ENCODE peak calls at places on chromosomes 3 and 15, in nine cellular contexts. C is A549, M is GM23248, X is GM23338, J is IMR-90, E is PC-9, L is HCT116, D is Karpas-422, N is hepatocyte. T is an unnamed sample.

GRCh38 chr15:53665930-53666329 is 93.5 kb downstream of the WDR72 start:
- DNase-seq in C (no peak), M (no peak), X (no peak), J (no peak), E (no peak), L (no peak), D (no peak), N (no peak), T (no peak)

GRCh38 chr15:41827290-41827879 is 507 bp upstream of the JMJD7 start:
- DNase-seq in C (no peak), M (no peak), X (peak), J (no peak), E (peak), L (no peak), D (no peak), N (peak), T (no peak)

GRCh38 chr3:170344971-170345370 is 12.5 kb upstream of the SKIL start:
- DNase-seq in C (no peak), M (peak), X (no peak), J (peak), E (no peak), L (no peak), D (no peak), N (no peak), T (no peak)

GRCh38 chr3:42546691-42547213 is 35.0 kb downstream of the SEC22C start:
- DNase-seq in C (no peak), M (no peak), X (no peak), J (no peak), E (no peak), L (no peak), D (no peak), N (no peak), T (no peak)

GRCh38 chr3:74122281-74122680 is 492.2 kb downstream of the CNTN3 start:
- DNase-seq in C (no peak), M (no peak), X (no peak), J (no peak), E (no peak), L (no peak), D (no peak), N (no peak), T (peak)

GRCh38 chr3:148002705-148003205 is 593.6 kb downstream of the ZIC1 start:
- DNase-seq in C (no peak), M (no peak), X (no peak), J (no peak), E (no peak), L (no peak), D (no peak), N (no peak), T (no peak)

GRCh38 chr3:12882336-12883310 is 41.3 kb upstream of the RPL32 start:
- DNase-seq in C (no peak), M (no peak), X (no peak), J (no peak), E (no peak), L (no peak), D (no peak), N (no peak), T (no peak)

GRCh38 chr3:129439381-129439816 is 349 bp downstream of the MBD4 start:
- DNase-seq in C (peak), M (peak), X (peak), J (no peak), E (no peak), L (no peak), D (peak), N (peak), T (peak)

GRCh38 chr3:114384558-114384903 is 90.7 kb downstream of the TIGIT start:
- DNase-seq in C (no peak), M (peak), X (no peak), J (no peak), E (no peak), L (no peak), D (no peak), N (no peak), T (no peak)

GRCh38 chr3:142051351-142051750 is 98.0 kb downstream of the TFDP2 start:
- DNase-seq in C (no peak), M (no peak), X (no peak), J (no peak), E (no peak), L (no peak), D (no peak), N (no peak), T (no peak)

GRCh38 chr3:196979545-196979944 is 10.9 kb upstream of the PIGZ start:
- DNase-seq in C (no peak), M (peak), X (no peak), J (peak), E (no peak), L (no peak), D (no peak), N (peak), T (peak)

GRCh38 chr15:55942332-55942731 is 51.1 kb downstream of the NEDD4 start:
- DNase-seq in C (no peak), M (no peak), X (no peak), J (no peak), E (no peak), L (no peak), D (no peak), N (no peak), T (no peak)

GRCh38 chr15:90000175-90000923 is 775 bp upstream of the ZNF710 start:
- DNase-seq in C (no peak), M (peak), X (peak), J (peak), E (no peak), L (no peak), D (peak), N (peak), T (peak)

GRCh38 chr15:36658321-36658720 is 78.9 kb downstream of the CDIN1 start:
- DNase-seq in C (no peak), M (peak), X (no peak), J (peak), E (no peak), L (no peak), D (no peak), N (no peak), T (no peak)

GRCh38 chr3:46711305-46711704 is 6.4 kb downstream of the PRSS50 start:
- DNase-seq in C (no peak), M (no peak), X (no peak), J (no peak), E (no peak), L (no peak), D (no peak), N (peak), T (no peak)

DNA sequence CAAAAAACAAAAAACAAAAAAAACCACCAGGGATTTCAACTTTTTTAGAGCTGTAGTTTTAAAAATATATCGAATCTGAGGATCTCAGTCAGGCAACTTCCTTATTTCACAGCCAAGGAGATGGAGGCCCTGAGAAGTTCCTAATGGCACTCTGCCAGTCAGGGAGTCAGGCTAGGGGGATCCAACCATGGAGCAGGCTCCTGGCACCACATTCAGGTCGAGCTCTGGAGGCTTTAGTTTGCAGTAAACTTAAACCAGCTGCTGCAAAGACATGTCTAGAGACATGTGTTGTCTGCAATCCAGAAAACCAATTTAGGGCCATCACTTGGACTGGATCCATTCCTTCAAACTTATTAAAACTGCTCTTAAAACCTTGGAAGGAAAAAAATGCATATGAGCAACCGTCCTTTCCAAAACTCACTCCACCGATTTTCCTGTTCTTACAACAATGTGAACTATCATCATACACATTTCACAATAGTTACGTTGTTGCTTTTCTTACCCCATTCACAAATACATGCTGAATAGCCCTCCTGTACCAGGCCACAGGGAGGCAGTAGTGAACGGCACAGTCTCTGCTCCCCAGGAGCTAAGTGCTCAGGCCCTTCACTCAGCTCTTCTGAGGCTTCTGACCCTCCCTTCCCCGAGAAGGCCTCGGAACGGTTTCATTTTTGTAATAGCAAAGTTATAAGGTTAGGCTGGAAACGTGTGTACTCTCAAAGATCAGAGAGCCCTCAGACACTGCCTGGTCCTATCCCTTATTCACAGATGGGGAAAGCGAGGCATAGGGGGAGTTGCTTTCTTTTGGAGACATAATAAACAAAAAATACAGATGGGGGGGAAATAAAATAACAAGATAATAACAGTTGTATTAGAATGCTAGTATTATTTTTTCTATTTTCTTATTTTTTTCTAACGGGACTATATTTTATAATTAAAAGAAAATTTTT is 20.1 kb downstream of the RFT1 start:
- DNase-seq in C (peak), M (peak), X (peak), J (peak), E (no peak), L (peak), D (peak), N (peak), T (peak)
- H3K4me2 ChIP-seq in C (no peak), M (peak), X (no peak), J (peak), E (peak), L (no peak), D (no peak), N (peak), T (no peak)

GRCh38 chr15:29819979-29820801 is 2.1 kb downstream of the TJP1 start:
- DNase-seq in C (no peak), M (no peak), X (no peak), J (peak), E (no peak), L (no peak), D (no peak), N (no peak), T (no peak)
- H3K4me3 ChIP-seq in C (peak), M (peak), X (peak), J (peak), E (peak), L (peak), D (no peak), N (peak), T (peak)

GRCh38 chr3:194994551-194994981 is 276.4 kb downstream of the XXYLT1 start:
- DNase-seq in C (no peak), M (no peak), X (no peak), J (no peak), E (no peak), L (no peak), D (no peak), N (no peak), T (no peak)
- H3K4me2 ChIP-seq in C (no peak), M (no peak), X (no peak), J (no peak), E (no peak), L (no peak), D (no peak), N (no peak), T (no peak)

DNA sequence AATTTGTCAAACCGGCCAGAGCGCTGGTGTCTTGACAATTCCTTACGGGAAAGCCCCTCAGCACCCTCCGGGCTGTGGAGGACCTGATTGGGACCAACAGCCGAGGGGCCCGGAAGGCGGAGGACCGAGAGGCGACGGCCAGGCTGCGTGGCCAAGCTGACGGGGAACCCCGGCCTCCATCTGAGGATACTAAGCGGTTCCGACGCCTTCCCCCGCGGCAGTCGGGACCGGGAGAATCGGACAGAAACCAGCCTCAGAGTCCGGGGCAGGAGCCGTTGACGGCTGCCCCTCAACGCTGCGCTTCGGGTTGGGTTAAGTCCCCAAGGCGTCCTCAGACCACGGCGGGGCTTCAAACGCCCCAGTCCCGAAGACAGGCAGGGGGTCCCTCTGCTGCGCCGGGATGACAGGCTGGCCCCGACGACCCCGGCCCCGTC is 483 bp downstream of the ALDH1A2 start:
- DNase-seq in C (no peak), M (no peak), X (peak), J (no peak), E (no peak), L (no peak), D (no peak), N (peak), T (no peak)
- H3K4me3 ChIP-seq in C (no peak), M (no peak), X (peak), J (no peak), E (no peak), L (no peak), D (no peak), N (peak), T (peak)

T was measured in mesenchymal stem cell.